ENCODE peak calls at places on chromosomes 16 and 17, in four cellular contexts. One of them, this sample, is unnamed.

GRCh38 chr17:65345261-65346060 is 208.3 kb downstream of the RGS9 start:
- DNase-seq in SK-N-SH: no peak
- DNase-seq in HCT116: no peak
- DNase-seq in H1: no peak
- DNase-seq in this sample: no peak

GRCh38 chr17:11953924-11954323 is 43.4 kb downstream of the ZNF18 start:
- DNase-seq in SK-N-SH: no peak
- DNase-seq in HCT116: no peak
- DNase-seq in H1: no peak
- DNase-seq in this sample: no peak

GRCh38 chr16:54072237-54072636 is 214.3 kb downstream of the IRX3 start:
- DNase-seq in SK-N-SH: no peak
- DNase-seq in HCT116: no peak
- DNase-seq in H1: peak; percentile 1
- DNase-seq in this sample: no peak

GRCh38 chr16:71283612-71284011 is 5.6 kb downstream of the CMTR2 start:
- DNase-seq in SK-N-SH: no peak
- DNase-seq in HCT116: no peak
- DNase-seq in H1: no peak
- DNase-seq in this sample: no peak

GRCh38 chr16:25135239-25135878 is 23.8 kb downstream of the LCMT1 start:
- DNase-seq in SK-N-SH: no peak
- DNase-seq in HCT116: no peak
- DNase-seq in H1: no peak
- DNase-seq in this sample: peak; percentile 66

GRCh38 chr16:83233153-83233552 is 574.6 kb upstream of the HSBP1 start:
- DNase-seq in SK-N-SH: no peak
- DNase-seq in HCT116: no peak
- DNase-seq in H1: no peak
- DNase-seq in this sample: no peak

GRCh38 chr16:87560428-87561199 is 41.7 kb upstream of the JPH3 start:
- DNase-seq in SK-N-SH: peak; percentile 85
- DNase-seq in HCT116: peak; percentile 93
- DNase-seq in H1: peak; percentile 91
- DNase-seq in this sample: peak; percentile 79

GRCh38 chr17:76014100-76014924 is 12.8 kb downstream of the EVPL start:
- DNase-seq in SK-N-SH: peak; percentile 97
- DNase-seq in HCT116: peak; percentile 46
- DNase-seq in H1: peak; percentile 89
- DNase-seq in this sample: peak; percentile 94

GRCh38 chr17:39229274-39229913 is 3.6 kb upstream of the STAC2 start:
- DNase-seq in SK-N-SH: no peak
- DNase-seq in HCT116: no peak
- DNase-seq in H1: no peak
- DNase-seq in this sample: no peak

GRCh38 chr16:79047337-79047736 is 553.2 kb downstream of the MAF start:
- DNase-seq in SK-N-SH: peak; percentile 31
- DNase-seq in HCT116: no peak
- DNase-seq in H1: no peak
- DNase-seq in this sample: peak; percentile 47

GRCh38 chr17:82525712-82526111 is 6.2 kb downstream of the FOXK2 start:
- DNase-seq in SK-N-SH: no peak
- DNase-seq in HCT116: no peak
- DNase-seq in H1: no peak
- DNase-seq in this sample: no peak

GRCh38 chr17:17042851-17043667 is 802 bp downstream of the MPRIP start:
- DNase-seq in SK-N-SH: no peak
- DNase-seq in HCT116: no peak
- DNase-seq in H1: no peak
- DNase-seq in this sample: no peak

GRCh38 chr16:84726079-84726669 is 26.4 kb downstream of the USP10 start:
- DNase-seq in SK-N-SH: peak; percentile 68
- DNase-seq in HCT116: peak; percentile 61
- DNase-seq in H1: peak; percentile 93
- DNase-seq in this sample: peak; percentile 95

GRCh38 chr17:82315703-82316358 is 1.6 kb downstream of the CD7 start:
- DNase-seq in SK-N-SH: no peak
- DNase-seq in HCT116: no peak
- DNase-seq in H1: no peak
- DNase-seq in this sample: no peak

GRCh38 chr16:1538804-1539520 is 5.5 kb downstream of the TMEM204 start:
- DNase-seq in SK-N-SH: peak; percentile 77
- DNase-seq in HCT116: no peak
- DNase-seq in H1: peak; percentile 71
- DNase-seq in this sample: no peak

GRCh38 chr17:43327421-43327820 is 71.4 kb upstream of the ARL4D start:
- DNase-seq in SK-N-SH: no peak
- DNase-seq in HCT116: no peak
- DNase-seq in H1: no peak
- DNase-seq in this sample: no peak

GRCh38 chr17:9931144-9931543 is 26.1 kb upstream of the RCVRN start:
- DNase-seq in SK-N-SH: no peak
- DNase-seq in HCT116: no peak
- DNase-seq in H1: no peak
- DNase-seq in this sample: no peak

GRCh38 chr16:50323335-50324011 is 45.3 kb downstream of the BRD7 start:
- DNase-seq in SK-N-SH: peak; percentile 36
- DNase-seq in HCT116: peak; percentile 21
- DNase-seq in H1: no peak
- DNase-seq in this sample: peak; percentile 30

GRCh38 chr17:7043544-7044268 is at the start of gene SLC16A11:
- DNase-seq in SK-N-SH: peak; percentile 75
- DNase-seq in HCT116: no peak
- DNase-seq in H1: peak; percentile 75
- DNase-seq in this sample: no peak

GRCh38 chr16:4684763-4685162 is 8.6 kb upstream of the NUDT16L1 start:
- DNase-seq in SK-N-SH: no peak
- DNase-seq in HCT116: no peak
- DNase-seq in H1: no peak
- DNase-seq in this sample: no peak

GRCh38 chr17:74800531-74800930 is 24.4 kb upstream of the NAT9 start:
- DNase-seq in SK-N-SH: no peak
- DNase-seq in HCT116: no peak
- DNase-seq in H1: no peak
- DNase-seq in this sample: no peak

GRCh38 chr16:67213197-67214019 is 13.5 kb upstream of the TMEM208 start:
- DNase-seq in SK-N-SH: no peak
- DNase-seq in HCT116: no peak
- DNase-seq in H1: no peak
- DNase-seq in this sample: no peak
- TF ChIP-seq JUND in SK-N-SH: no peak
- TF ChIP-seq JUND in HCT116: no peak
- TF ChIP-seq JUND in H1: no peak
- TF ChIP-seq JUND in this sample: no peak

DNA sequence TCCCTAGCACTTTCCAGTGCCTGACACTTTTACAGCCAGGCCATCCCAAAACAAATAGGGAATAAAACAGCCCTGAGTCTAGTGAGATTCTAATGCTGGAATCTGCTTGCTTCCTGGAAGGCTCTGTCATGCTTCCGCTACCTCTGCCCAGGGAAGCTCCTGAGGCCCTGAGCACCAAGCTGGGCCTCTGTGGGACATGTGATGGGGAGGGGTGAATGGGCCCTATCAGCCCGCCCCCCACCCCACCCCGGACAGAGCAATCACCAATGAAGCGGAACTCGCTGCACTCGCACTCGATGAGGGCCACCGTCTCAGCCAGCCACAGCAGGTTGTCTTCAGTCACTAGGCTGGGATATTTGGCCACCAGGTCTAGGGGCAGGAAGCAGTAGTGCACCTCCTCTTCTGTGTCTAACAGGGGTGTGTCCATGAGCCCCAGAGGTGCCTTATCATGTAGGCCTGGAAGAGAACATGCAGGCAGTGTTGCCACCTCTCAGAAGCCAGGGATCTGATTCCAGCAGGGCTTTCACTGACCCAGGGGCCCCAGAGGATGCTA is 23.6 kb downstream of the KCTD19 start:
- DNase-seq in SK-N-SH: peak; percentile 10
- DNase-seq in HCT116: no peak
- DNase-seq in H1: no peak
- DNase-seq in this sample: no peak
- TF ChIP-seq JUND in SK-N-SH: no peak
- TF ChIP-seq JUND in HCT116: no peak
- TF ChIP-seq JUND in H1: no peak
- TF ChIP-seq JUND in this sample: no peak

GRCh38 chr17:40307691-40308289 is 1.2 kb upstream of the RARA start:
- DNase-seq in SK-N-SH: no peak
- DNase-seq in HCT116: no peak
- DNase-seq in H1: no peak
- DNase-seq in this sample: peak; percentile 81

GRCh38 chr17:40310882-40311391 is 2.0 kb downstream of the RARA start:
- DNase-seq in SK-N-SH: peak; percentile 83
- DNase-seq in HCT116: no peak
- DNase-seq in H1: no peak
- DNase-seq in this sample: peak; percentile 24

GRCh38 chr17:40307001-40307690 is 1.8 kb upstream of the RARA start:
- DNase-seq in SK-N-SH: peak; percentile 70
- DNase-seq in HCT116: no peak
- DNase-seq in H1: no peak
- DNase-seq in this sample: peak; percentile 92

GRCh38 chr17:40309938-40310510 is 1.0 kb downstream of the RARA start:
- DNase-seq in SK-N-SH: peak; percentile 44
- DNase-seq in HCT116: no peak
- DNase-seq in H1: no peak
- DNase-seq in this sample: peak; percentile 43

DNA sequence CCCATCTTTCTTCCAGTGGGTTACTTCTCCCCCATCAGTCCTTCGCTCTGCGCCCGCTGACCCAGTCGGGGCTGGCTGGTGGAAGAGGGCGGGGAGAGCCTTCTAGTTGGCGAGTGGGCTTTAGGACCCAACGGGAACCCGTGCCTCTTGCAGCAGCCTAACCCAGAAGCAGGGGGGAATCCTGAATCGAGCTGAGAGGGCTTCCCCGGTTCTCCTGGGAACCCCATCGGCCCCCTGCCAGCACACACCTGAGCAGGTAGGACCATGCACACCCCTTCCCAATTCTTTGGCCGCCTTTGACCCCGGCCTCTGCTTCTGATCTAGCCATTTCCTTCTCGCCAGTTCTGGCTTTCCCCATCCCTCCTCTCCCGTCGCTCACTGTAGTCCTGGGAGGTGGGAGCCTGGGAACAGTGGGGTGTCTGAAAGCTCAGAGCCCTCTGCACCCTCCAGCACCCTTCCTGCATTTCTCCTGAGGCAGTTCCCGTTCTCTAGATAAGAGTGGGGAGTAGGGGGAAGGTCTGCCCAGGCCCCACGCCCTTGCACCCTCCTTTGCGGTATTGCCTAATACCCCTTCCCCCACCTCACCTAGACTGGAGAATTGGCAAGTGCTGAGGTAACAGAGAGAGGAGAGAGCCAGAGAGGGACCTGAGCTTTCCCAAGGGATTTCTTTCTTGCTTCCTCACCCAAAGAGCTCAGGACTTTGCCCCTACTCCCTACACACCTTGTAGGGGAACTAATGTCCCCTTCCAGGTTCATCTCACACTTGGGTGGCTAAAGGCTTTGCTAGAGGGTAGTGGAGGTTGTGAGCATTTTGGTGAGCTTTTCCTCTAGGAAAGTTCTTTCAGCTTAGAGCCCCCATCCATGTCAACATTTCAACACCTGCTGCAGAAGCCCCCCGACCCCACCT is at the start of gene RARA:
- DNase-seq in SK-N-SH: peak; percentile 67
- DNase-seq in HCT116: no peak
- DNase-seq in H1: peak; percentile 86
- DNase-seq in this sample: peak; percentile 76
- TF ChIP-seq JUND in SK-N-SH: no peak
- TF ChIP-seq JUND in HCT116: no peak
- TF ChIP-seq JUND in H1: no peak
- TF ChIP-seq JUND in this sample: no peak

DNA sequence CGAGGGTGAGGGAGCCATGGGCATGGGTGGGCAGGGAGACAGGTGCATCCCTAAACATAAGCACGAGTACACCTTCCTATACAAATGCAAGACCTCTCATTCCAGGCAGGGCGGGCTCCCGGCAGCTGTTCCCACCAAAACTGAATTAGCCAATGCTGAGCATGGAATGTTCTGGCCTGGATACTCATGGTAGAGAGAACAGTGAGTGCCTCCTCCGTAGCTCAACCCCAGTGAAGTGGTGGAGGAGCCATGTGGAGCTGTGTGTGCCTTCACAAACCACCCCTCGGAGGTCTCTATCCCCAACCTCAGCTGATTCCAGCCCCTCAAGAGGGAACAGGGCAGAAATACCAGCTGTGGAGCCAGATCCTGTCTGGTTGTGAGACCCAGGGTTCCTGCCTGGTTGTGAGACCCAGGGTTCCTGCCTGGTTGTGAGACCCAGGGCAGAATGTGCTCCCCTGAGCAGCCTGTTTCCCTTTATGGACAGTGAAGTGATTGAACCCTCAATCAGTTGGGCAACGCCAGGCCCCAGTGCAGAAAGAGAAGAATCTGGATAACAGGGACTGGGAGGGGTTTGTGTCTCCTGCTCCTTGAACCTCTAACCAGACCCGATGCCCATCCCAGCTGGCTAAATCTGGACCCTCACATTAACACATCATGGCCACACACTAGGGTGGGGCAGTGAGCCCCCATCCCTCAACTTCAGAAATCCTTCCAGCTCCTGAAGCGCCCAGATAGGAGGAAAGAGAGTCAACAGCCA is 2.4 kb upstream of the CDH16 start:
- DNase-seq in SK-N-SH: no peak
- DNase-seq in HCT116: no peak
- DNase-seq in H1: no peak
- DNase-seq in this sample: no peak
- TF ChIP-seq JUND in SK-N-SH: no peak
- TF ChIP-seq JUND in HCT116: no peak
- TF ChIP-seq JUND in H1: no peak
- TF ChIP-seq JUND in this sample: no peak

GRCh38 chr16:22898131-22898530 is 84.2 kb downstream of the HS3ST2 start:
- DNase-seq in SK-N-SH: no peak
- DNase-seq in HCT116: no peak
- DNase-seq in H1: no peak
- DNase-seq in this sample: no peak

GRCh38 chr16:22901563-22901962 is 87.6 kb downstream of the HS3ST2 start:
- DNase-seq in SK-N-SH: no peak
- DNase-seq in HCT116: no peak
- DNase-seq in H1: no peak
- DNase-seq in this sample: no peak

GRCh38 chr16:22897184-22897583 is 83.2 kb downstream of the HS3ST2 start:
- DNase-seq in SK-N-SH: no peak
- DNase-seq in HCT116: no peak
- DNase-seq in H1: no peak
- DNase-seq in this sample: no peak

GRCh38 chr16:22900863-22901262 is 86.9 kb downstream of the HS3ST2 start:
- DNase-seq in SK-N-SH: no peak
- DNase-seq in HCT116: no peak
- DNase-seq in H1: no peak
- DNase-seq in this sample: no peak

GRCh38 chr16:22898874-22899348 is 84.9 kb downstream of the HS3ST2 start:
- DNase-seq in SK-N-SH: peak; percentile 73
- DNase-seq in HCT116: peak; percentile 19
- DNase-seq in H1: peak; percentile 93
- DNase-seq in this sample: peak; percentile 71
- TF ChIP-seq JUND in SK-N-SH: no peak
- TF ChIP-seq JUND in HCT116: no peak
- TF ChIP-seq JUND in H1: peak; percentile 52
- TF ChIP-seq JUND in this sample: no peak

This sample was measured in T47D.